ENCODE peak calls at places on chromosomes 1 and 21, in four cellular contexts. Y is SK-N-SH, D is HepG2, F is K562. G is an unnamed sample.

GRCh38 chr21:28615276-28615675 is 377.4 kb downstream of the LTN1 start:
- DNase-seq in Y (no peak), D (no peak), F (no peak), G (no peak)

GRCh38 chr1:154325583-154326545 is 539 bp downstream of the ATP8B2 start:
- DNase-seq in D (peak; percentile 82), F (peak; percentile 87), Y (peak; percentile 90), G (no peak)

GRCh38 chr1:156704930-156705320 is 458 bp downstream of the CRABP2 start:
- DNase-seq in Y (no peak), F (no peak), D (no peak), G (no peak)

GRCh38 chr1:202854787-202855186 is 34.2 kb downstream of the RABIF start:
- DNase-seq in Y (no peak), D (no peak), F (no peak), G (no peak)

GRCh38 chr1:33841516-33841915 is 22.4 kb upstream of the HMGB4 start:
- DNase-seq in F (no peak), D (no peak), Y (no peak), G (no peak)

GRCh38 chr21:30480145-30480544 is at the start of gene KRTAP19-1:
- DNase-seq in D (no peak), F (no peak), Y (no peak), G (no peak)

GRCh38 chr21:21730524-21730923 is 732.3 kb downstream of the NCAM2 start:
- DNase-seq in Y (no peak), F (no peak), D (no peak), G (no peak)

GRCh38 chr1:202811296-202812175 is 782 bp downstream of the PCAT6 start:
- DNase-seq in F (peak; percentile 44), D (peak; percentile 29), Y (peak; percentile 71), G (no peak)

GRCh38 chr1:108852141-108852540 is 4.8 kb downstream of the AKNAD1 start:
- DNase-seq in Y (no peak), D (no peak), F (no peak), G (no peak)

GRCh38 chr21:33380483-33380998 is 22.7 kb upstream of the IFNGR2 start:
- DNase-seq in F (peak; percentile 86), Y (no peak), D (peak; percentile 75), G (peak; percentile 95)

GRCh38 chr21:46096997-46097825 is 701 bp upstream of the COL6A2 start:
- DNase-seq in F (no peak), D (no peak), Y (no peak), G (no peak)

DNA sequence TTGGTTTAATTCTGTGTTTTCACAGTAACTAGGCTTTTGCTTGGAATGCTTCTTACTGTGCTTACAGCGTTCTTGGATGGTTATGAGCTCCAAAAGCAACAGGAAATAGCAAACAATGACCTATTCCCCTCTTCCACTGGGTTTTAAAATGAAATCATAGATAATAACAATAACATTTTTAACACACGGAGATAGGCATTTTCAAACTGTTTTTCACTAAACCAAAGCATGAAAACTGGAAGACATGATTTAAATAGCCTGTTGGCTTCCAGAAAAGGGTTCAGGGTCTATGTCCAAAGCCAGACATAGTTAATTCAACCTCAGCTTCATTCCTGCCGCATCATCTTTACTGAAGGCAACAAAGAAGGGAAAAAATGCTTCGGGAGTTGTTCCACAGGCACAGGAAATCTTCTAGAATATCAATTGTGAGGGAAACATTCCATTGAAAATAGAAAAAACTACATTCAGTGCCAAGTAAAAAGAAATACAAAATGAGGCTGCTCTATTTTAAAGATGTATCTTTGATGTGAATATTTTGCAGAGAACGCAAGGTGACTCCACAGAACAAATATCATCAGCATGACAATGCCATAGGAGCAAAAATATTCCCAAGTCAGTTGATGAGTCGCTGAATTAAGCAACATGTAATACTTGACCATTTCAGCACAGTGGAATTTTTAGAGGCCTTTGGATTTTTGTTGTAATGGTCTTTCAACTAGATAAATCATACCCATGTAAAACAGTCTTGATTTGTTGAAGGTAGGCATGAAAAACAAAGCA is 80.7 kb downstream of the NID1 start:
- DNase-seq in D (no peak), Y (no peak), F (no peak), G (no peak)
- TF ChIP-seq SIN3A in D (no peak), Y (no peak), F (no peak), G (no peak)

GRCh38 chr1:61887921-61888564 is 145.8 kb downstream of the PATJ start:
- DNase-seq in Y (no peak), D (no peak), F (no peak), G (no peak)

GRCh38 chr1:61892977-61893376 is 150.7 kb downstream of the PATJ start:
- DNase-seq in F (no peak), Y (no peak), D (no peak), G (no peak)

GRCh38 chr1:61888808-61889207 is 146.5 kb downstream of the PATJ start:
- DNase-seq in F (no peak), Y (no peak), D (no peak), G (no peak)

GRCh38 chr1:61887076-61887867 is 145.0 kb downstream of the PATJ start:
- DNase-seq in Y (no peak), F (no peak), D (no peak), G (no peak)
- TF ChIP-seq FOXM1 in Y (no peak), F (no peak), D (no peak), G (no peak)

GRCh38 chr21:42722153-42722552 is 68.7 kb downstream of the PDE9A start:
- DNase-seq in Y (no peak), D (no peak), F (no peak), G (no peak)

GRCh38 chr21:42722808-42723470 is 69.5 kb downstream of the PDE9A start:
- DNase-seq in D (no peak), Y (no peak), F (no peak), G (no peak)

GRCh38 chr21:42721341-42721824 is 68.0 kb downstream of the PDE9A start:
- DNase-seq in D (peak; percentile 30), F (no peak), Y (no peak), G (no peak)

GRCh38 chr21:42725416-42725930 is 72.1 kb downstream of the PDE9A start:
- DNase-seq in F (no peak), Y (no peak), D (no peak), G (no peak)

GRCh38 chr21:42724226-42724920 is 71.0 kb downstream of the PDE9A start:
- DNase-seq in D (peak; percentile 91), Y (no peak), F (no peak), G (no peak)
- TF ChIP-seq YY1 in D (no peak), Y (no peak), F (no peak), G (no peak)

GRCh38 chr1:53461329-53462044 is 2.3 kb downstream of the DMRTB1 start:
- DNase-seq in F (no peak), D (no peak), Y (no peak), G (no peak)

GRCh38 chr1:53460666-53461328 is 1.6 kb downstream of the DMRTB1 start:
- DNase-seq in Y (no peak), F (no peak), D (peak; percentile 20), G (no peak)

GRCh38 chr1:53458634-53459033 is 565 bp upstream of the DMRTB1 start:
- DNase-seq in Y (no peak), D (no peak), F (no peak), G (no peak)

GRCh38 chr1:53459321-53460175 is at the start of gene DMRTB1:
- DNase-seq in Y (no peak), F (no peak), D (no peak), G (no peak)

DNA sequence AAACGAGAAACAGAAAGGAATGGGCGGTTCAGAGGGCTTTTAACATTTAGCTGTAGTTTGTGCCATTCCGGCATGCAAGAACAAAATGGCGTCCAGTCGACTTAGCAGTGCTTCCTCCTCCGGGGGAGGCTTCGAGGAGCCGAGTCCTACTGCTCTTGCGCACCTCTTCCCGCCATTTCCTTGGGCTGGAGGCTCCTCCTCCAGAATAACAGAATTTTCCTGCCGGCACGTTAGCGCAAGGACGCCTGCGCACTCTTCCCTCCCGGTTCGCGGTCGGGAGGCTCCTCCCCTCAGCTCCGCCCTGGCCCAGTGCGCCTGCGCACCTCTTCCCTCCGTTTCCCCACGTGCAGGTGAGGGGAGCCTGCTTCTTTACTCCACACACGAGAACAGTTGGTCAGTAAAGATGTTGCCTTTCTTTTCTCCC is 1.0 kb downstream of the DMRTB1 start:
- DNase-seq in D (no peak), Y (no peak), F (peak; percentile 77), G (no peak)
- TF ChIP-seq SIN3A in D (no peak), Y (no peak), F (no peak), G (no peak)

GRCh38 chr1:232303221-232303620 is 326.7 kb downstream of the SIPA1L2 start:
- DNase-seq in Y (no peak), F (no peak), D (no peak), G (no peak)

GRCh38 chr1:232307299-232307698 is 322.6 kb downstream of the SIPA1L2 start:
- DNase-seq in F (no peak), D (no peak), Y (no peak), G (no peak)

GRCh38 chr1:232305020-232305419 is 324.9 kb downstream of the SIPA1L2 start:
- DNase-seq in D (no peak), F (no peak), Y (no peak), G (no peak)

GRCh38 chr1:232308616-232309015 is 321.3 kb downstream of the SIPA1L2 start:
- DNase-seq in D (no peak), Y (no peak), F (no peak), G (no peak)

GRCh38 chr1:232306269-232306911 is 323.5 kb downstream of the SIPA1L2 start:
- DNase-seq in F (no peak), D (no peak), Y (no peak), G (no peak)
- TF ChIP-seq FOXM1 in F (no peak), D (no peak), Y (no peak), G (no peak)

GRCh38 chr1:217063065-217063908 is 340.1 kb upstream of the ESRRG start:
- DNase-seq in F (no peak), Y (no peak), D (no peak), G (no peak)

GRCh38 chr1:217062566-217062965 is 339.3 kb upstream of the ESRRG start:
- DNase-seq in D (no peak), Y (no peak), F (no peak), G (no peak)

GRCh38 chr1:217053666-217054065 is 330.4 kb upstream of the ESRRG start:
- DNase-seq in F (no peak), Y (no peak), D (no peak), G (no peak)

GRCh38 chr1:217059401-217059800 is 336.2 kb upstream of the ESRRG start:
- DNase-seq in D (no peak), Y (no peak), F (no peak), G (no peak)
- TF ChIP-seq YY1 in D (no peak), Y (no peak), F (no peak), G (no peak)

GRCh38 chr21:42524341-42525227 is 10.9 kb downstream of the SLC37A1 start:
- DNase-seq in Y (no peak), D (peak; percentile 9), F (no peak), G (peak; percentile 86)
- TF ChIP-seq SIN3A in Y (no peak), D (no peak), F (no peak), G (no peak)

DNA sequence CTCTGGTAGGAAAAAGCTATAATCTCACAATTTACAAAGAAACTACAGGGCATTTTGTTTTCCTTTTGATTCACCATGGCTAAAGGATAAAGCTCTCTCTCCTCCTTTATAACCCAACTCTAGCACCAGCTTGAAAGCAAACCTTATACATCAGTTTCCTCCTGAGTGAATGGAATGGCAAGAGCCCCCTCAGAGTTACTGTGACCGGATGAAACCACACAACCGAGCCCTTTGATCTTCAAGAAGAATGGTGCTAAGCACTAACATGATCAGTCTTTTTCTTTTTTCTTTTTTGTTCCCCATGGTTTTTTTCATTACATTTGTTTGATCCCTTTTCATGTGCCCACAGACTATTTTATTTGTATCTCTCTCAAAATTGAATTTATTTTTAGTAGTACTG is 234.2 kb downstream of the SLC45A1 start:
- DNase-seq in F (no peak), Y (no peak), D (peak; percentile 68), G (no peak)
- TF ChIP-seq FOXM1 in F (no peak), Y (no peak), D (no peak), G (no peak)